ENCODE peak calls at places on chromosome 18, in eight cellular contexts. R is spleen, X is SJSA1, K is heart left ventricle, A is psoas muscle, O is GM23248, N is ovary, C is GM12878. U is an unnamed sample.

GRCh38 chr18:35397976-35398375 is 20.8 kb upstream of the ZNF396 start:
- DNase-seq in K (no peak), C (no peak), R (no peak), X (no peak), O (no peak), N (no peak), A (no peak), U (no peak)

GRCh38 chr18:64720781-64721464 is 572.0 kb upstream of the LINC00305 start:
- DNase-seq in X (no peak), R (no peak), K (no peak), A (no peak), C (no peak), N (no peak), O (no peak), U (no peak)

GRCh38 chr18:27707201-27707600 is 469.7 kb downstream of the CDH2 start:
- DNase-seq in C (no peak), K (no peak), R (no peak), O (peak), N (no peak), A (no peak), X (no peak), U (no peak)

GRCh38 chr18:31976242-31976641 is 33.3 kb upstream of the TRAPPC8 start:
- DNase-seq in X (no peak), O (no peak), K (no peak), A (no peak), C (no peak), R (no peak), N (no peak), U (no peak)

GRCh38 chr18:63302647-63303405 is 16.7 kb downstream of the BCL2 start:
- DNase-seq in C (no peak), X (no peak), A (no peak), K (no peak), N (no peak), O (no peak), R (no peak), U (no peak)

GRCh38 chr18:75350440-75350839 is 77.1 kb downstream of the SMIM21 start:
- DNase-seq in O (no peak), K (no peak), C (no peak), R (no peak), N (no peak), A (no peak), X (peak), U (no peak)

GRCh38 chr18:58101291-58101706 is 57.3 kb downstream of the NEDD4L start:
- DNase-seq in K (no peak), R (no peak), X (no peak), N (no peak), O (no peak), C (no peak), A (no peak), U (peak)

GRCh38 chr18:35672897-35673296 is 91.4 kb downstream of the GALNT1 start:
- DNase-seq in X (no peak), N (no peak), R (no peak), C (no peak), A (no peak), K (no peak), O (peak), U (no peak)

GRCh38 chr18:13527730-13528129 is 198.6 kb downstream of the FAM210A start:
- DNase-seq in X (no peak), N (no peak), R (no peak), A (no peak), K (no peak), O (no peak), C (no peak), U (no peak)

GRCh38 chr18:61910101-61910500 is 17.3 kb upstream of the RNF152 start:
- DNase-seq in O (no peak), K (no peak), X (no peak), C (no peak), A (no peak), N (no peak), R (no peak), U (no peak)

GRCh38 chr18:79507546-79508480 is 112.1 kb downstream of the NFATC1 start:
- DNase-seq in X (peak), K (peak), O (peak), A (peak), R (peak), N (peak), C (no peak), U (peak)

GRCh38 chr18:41073372-41073954 is 881.6 kb upstream of the PIK3C3 start:
- DNase-seq in K (no peak), N (no peak), C (no peak), A (no peak), X (peak), O (peak), R (no peak), U (no peak)

GRCh38 chr18:63808125-63808524 is 32.9 kb downstream of the SERPINB7 start:
- DNase-seq in O (no peak), X (no peak), N (no peak), K (no peak), C (no peak), A (no peak), R (no peak), U (no peak)

GRCh38 chr18:63267990-63268721 is 51.4 kb downstream of the BCL2 start:
- DNase-seq in K (no peak), N (no peak), X (no peak), C (no peak), R (no peak), O (peak), A (no peak), U (no peak)

GRCh38 chr18:47287911-47288635 is 36.6 kb upstream of the SKOR2 start:
- DNase-seq in O (no peak), C (no peak), A (no peak), X (no peak), R (no peak), N (no peak), K (no peak), U (no peak)

GRCh38 chr18:37637451-37637850 is 71.9 kb upstream of the CELF4 start:
- DNase-seq in N (no peak), A (no peak), O (no peak), K (no peak), X (no peak), C (no peak), R (no peak), U (no peak)

GRCh38 chr18:45521777-45522176 is 93.5 kb upstream of the SLC14A2 start:
- DNase-seq in A (no peak), X (no peak), C (no peak), N (no peak), O (peak), R (no peak), K (no peak), U (no peak)

GRCh38 chr18:46621871-46622270 is 35.1 kb downstream of the LOXHD1 start:
- DNase-seq in C (no peak), A (no peak), K (no peak), X (no peak), O (no peak), N (no peak), R (no peak), U (no peak)

GRCh38 chr18:58694221-58694620 is 23.0 kb downstream of the MALT1 start:
- DNase-seq in N (no peak), K (no peak), O (no peak), C (no peak), R (no peak), X (no peak), A (no peak), U (no peak)

GRCh38 chr18:3525870-3526420 is 76.0 kb downstream of the TGIF1 start:
- DNase-seq in R (peak), K (no peak), X (no peak), N (no peak), O (no peak), A (no peak), C (peak), U (peak)

GRCh38 chr18:364221-364620 is 96.4 kb upstream of the THOC1 start:
- DNase-seq in A (no peak), K (no peak), N (no peak), X (peak), R (no peak), C (no peak), O (peak), U (no peak)

GRCh38 chr18:12271376-12272235 is 17.4 kb downstream of the CIDEA start:
- DNase-seq in K (peak), O (peak), X (peak), A (peak), N (peak), C (peak), R (no peak), U (peak)

GRCh38 chr18:48073231-48073930 is 142.9 kb upstream of the SMAD2 start:
- DNase-seq in C (no peak), K (no peak), A (no peak), X (no peak), N (no peak), O (peak), R (peak), U (no peak)

GRCh38 chr18:79524181-79525078 is 128.7 kb downstream of the NFATC1 start:
- DNase-seq in K (peak), C (no peak), N (peak), R (peak), O (no peak), A (no peak), X (no peak), U (no peak)

GRCh38 chr18:78293940-78294401 is 685.6 kb upstream of the SALL3 start:
- DNase-seq in O (no peak), N (no peak), K (peak), X (no peak), C (no peak), A (no peak), R (no peak), U (no peak)

GRCh38 chr18:52341617-52342381 is 1.8 kb downstream of the DCC start:
- DNase-seq in R (no peak), C (no peak), O (peak), N (no peak), A (peak), X (no peak), K (no peak), U (no peak)

GRCh38 chr18:56461151-56461550 is 177.2 kb downstream of the TXNL1 start:
- DNase-seq in O (no peak), K (no peak), X (no peak), A (no peak), R (no peak), C (no peak), N (no peak), U (no peak)

GRCh38 chr18:56460590-56460989 is 177.8 kb downstream of the TXNL1 start:
- DNase-seq in X (no peak), A (no peak), K (no peak), N (no peak), C (no peak), R (no peak), O (no peak), U (no peak)

GRCh38 chr18:56453576-56453975 is 184.8 kb downstream of the TXNL1 start:
- DNase-seq in A (no peak), R (no peak), O (no peak), N (no peak), K (no peak), C (no peak), X (no peak), U (no peak)

GRCh38 chr18:56459451-56459777 is 179.0 kb downstream of the TXNL1 start:
- DNase-seq in R (no peak), A (no peak), N (no peak), X (no peak), O (no peak), K (no peak), C (no peak), U (no peak)
- H3K27ac ChIP-seq in R (peak), A (peak), N (no peak), X (no peak), O (no peak), K (peak), C (no peak), U (no peak)

GRCh38 chr18:8754995-8755955 is 49.9 kb downstream of the MTCL1 start:
- DNase-seq in K (no peak), R (no peak), O (peak), N (no peak), X (peak), A (no peak), C (peak), U (no peak)
- H3K27ac ChIP-seq in K (no peak), R (no peak), O (peak), N (no peak), X (peak), A (no peak), C (no peak), U (no peak)

GRCh38 chr18:6449213-6449612 is 34.5 kb upstream of the L3MBTL4 start:
- DNase-seq in N (no peak), X (no peak), A (no peak), K (no peak), C (peak), R (no peak), O (no peak), U (no peak)

GRCh38 chr18:6452194-6452593 is 37.5 kb upstream of the L3MBTL4 start:
- DNase-seq in C (no peak), A (no peak), O (no peak), K (no peak), X (no peak), R (no peak), N (no peak), U (no peak)
- H3K27ac ChIP-seq in C (no peak), A (no peak), O (no peak), K (no peak), X (no peak), R (no peak), N (no peak), U (no peak)

GRCh38 chr18:50287028-50287440 is 458 bp downstream of the CXXC1 start:
- DNase-seq in X (no peak), O (no peak), N (peak), K (peak), C (no peak), A (peak), R (peak), U (no peak)
- H3K27ac ChIP-seq in X (peak), O (peak), N (peak), K (peak), C (peak), A (peak), R (peak), U (peak)

GRCh38 chr18:23237524-23238151 is 102.4 kb downstream of the CABLES1 start:
- DNase-seq in A (peak), C (peak), N (peak), R (peak), K (peak), O (peak), X (peak), U (peak)

GRCh38 chr18:23238651-23239349 is 103.5 kb downstream of the CABLES1 start:
- DNase-seq in N (no peak), A (no peak), O (peak), C (no peak), K (no peak), R (no peak), X (no peak), U (no peak)

GRCh38 chr18:23239350-23239692 is 104.0 kb downstream of the CABLES1 start:
- DNase-seq in A (no peak), C (no peak), K (no peak), N (no peak), X (no peak), R (no peak), O (no peak), U (no peak)

GRCh38 chr18:23236876-23237468 is 101.7 kb downstream of the CABLES1 start:
- DNase-seq in O (no peak), X (no peak), K (no peak), N (no peak), R (peak), A (no peak), C (no peak), U (no peak)

DNA sequence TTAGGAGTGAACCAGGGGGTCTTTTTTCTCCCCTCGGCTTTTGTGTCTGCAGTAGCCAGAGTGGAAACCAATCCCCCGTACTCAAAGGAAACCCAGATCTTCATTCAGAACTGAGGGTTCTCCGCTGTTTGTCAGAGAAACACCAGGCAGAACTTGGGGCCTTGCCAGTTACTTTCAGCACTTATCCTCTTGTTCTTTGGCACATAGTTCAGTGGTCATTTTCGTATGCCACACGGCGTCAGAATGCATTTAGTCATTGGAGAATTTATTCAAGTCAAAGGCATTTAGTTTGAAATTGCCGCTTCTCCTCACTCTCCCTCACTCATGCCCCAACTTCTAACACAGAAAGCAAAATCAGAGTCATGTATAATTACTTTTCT is 102.9 kb downstream of the CABLES1 start:
- DNase-seq in N (peak), X (peak), A (no peak), R (no peak), K (peak), O (peak), C (no peak), U (no peak)
- H3K27ac ChIP-seq in N (peak), X (peak), A (peak), R (peak), K (peak), O (peak), C (peak), U (peak)

DNA sequence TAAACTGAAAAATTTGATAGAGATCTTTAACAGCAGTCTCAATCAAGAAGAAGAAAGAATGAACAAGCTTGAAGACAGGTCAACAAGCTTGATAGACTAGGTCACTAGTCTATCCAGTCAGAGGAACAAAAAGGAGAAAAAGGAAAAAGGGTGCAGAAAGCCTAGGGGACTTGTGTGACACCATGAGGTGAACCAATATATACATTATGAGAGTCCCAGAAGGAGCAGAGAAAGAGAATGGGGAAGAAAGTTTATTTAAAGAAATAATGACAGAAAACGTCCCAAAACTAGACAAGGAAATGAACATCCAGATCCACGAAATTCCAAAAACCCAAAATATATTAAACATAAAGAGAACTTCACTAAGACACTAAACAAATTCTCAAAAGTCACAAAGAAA is 84.5 kb downstream of the VAPA start:
- DNase-seq in A (no peak), C (no peak), N (no peak), R (no peak), X (no peak), K (no peak), O (no peak), U (no peak)
- H3K27ac ChIP-seq in A (no peak), C (no peak), N (no peak), R (no peak), X (no peak), K (no peak), O (no peak), U (no peak)

DNA sequence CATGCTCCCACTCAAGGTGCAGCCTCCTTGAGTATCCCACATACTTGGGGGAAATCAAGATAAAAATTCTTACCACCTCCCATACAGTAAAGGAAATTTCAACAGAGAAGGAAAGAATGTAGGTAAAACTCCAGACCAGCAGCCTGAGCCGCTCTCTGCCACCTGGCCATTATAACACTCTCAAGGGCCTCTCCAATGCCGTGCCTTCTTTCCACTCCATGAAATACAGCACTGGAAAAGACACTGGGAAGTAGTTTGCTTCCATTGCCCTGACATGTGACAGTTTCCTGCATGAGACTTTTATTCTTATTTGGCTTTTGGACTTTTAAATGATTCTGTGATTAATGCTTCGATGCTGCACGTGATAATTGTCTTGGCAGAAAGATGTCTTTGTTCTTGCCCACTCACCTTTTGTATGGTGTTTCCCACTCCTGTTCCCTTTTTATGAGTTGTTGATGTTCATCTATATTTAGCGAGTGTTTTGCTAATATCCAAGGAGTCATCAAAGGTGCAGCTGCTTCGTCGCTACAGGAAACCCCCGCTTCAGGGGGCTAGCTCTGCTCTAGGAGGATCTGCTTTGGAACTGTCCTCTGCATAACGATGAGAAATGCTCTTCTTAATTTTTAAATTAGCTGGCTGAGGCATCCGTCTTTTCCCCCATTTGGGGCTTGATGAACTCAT is 179.5 kb downstream of the TXNL1 start:
- DNase-seq in R (no peak), O (no peak), N (no peak), K (no peak), X (no peak), A (no peak), C (no peak), U (no peak)
- H3K27ac ChIP-seq in R (peak), O (no peak), N (no peak), K (peak), X (no peak), A (peak), C (no peak), U (no peak)

GRCh38 chr18:6488956-6489355 is 74.2 kb upstream of the L3MBTL4 start:
- DNase-seq in O (peak), K (no peak), X (peak), N (no peak), A (no peak), R (no peak), C (no peak), U (no peak)

GRCh38 chr18:6486313-6486712 is 71.6 kb upstream of the L3MBTL4 start:
- DNase-seq in X (no peak), N (no peak), A (no peak), R (no peak), K (no peak), O (no peak), C (no peak), U (no peak)

GRCh38 chr18:6487027-6487426 is 72.3 kb upstream of the L3MBTL4 start:
- DNase-seq in K (no peak), X (no peak), R (no peak), O (no peak), N (no peak), A (no peak), C (no peak), U (no peak)

GRCh38 chr18:6489977-6490376 is 75.3 kb upstream of the L3MBTL4 start:
- DNase-seq in A (no peak), X (no peak), R (no peak), N (no peak), C (no peak), O (no peak), K (no peak), U (no peak)

GRCh38 chr18:6487968-6488367 is 73.3 kb upstream of the L3MBTL4 start:
- DNase-seq in X (no peak), R (no peak), N (no peak), O (no peak), A (no peak), C (no peak), K (no peak), U (no peak)
- H3K27ac ChIP-seq in X (no peak), R (no peak), N (no peak), O (no peak), A (no peak), C (no peak), K (no peak), U (no peak)

GRCh38 chr18:24924066-24924716 is 427.8 kb downstream of the ZNF521 start:
- DNase-seq in K (no peak), X (no peak), O (no peak), R (no peak), C (no peak), A (no peak), N (no peak), U (no peak)
- H3K27ac ChIP-seq in K (no peak), X (no peak), O (no peak), R (no peak), C (no peak), A (no peak), N (no peak), U (no peak)

GRCh38 chr18:69999671-70000070 is 52.0 kb upstream of the CD226 start:
- DNase-seq in X (no peak), R (no peak), A (no peak), C (no peak), K (no peak), N (no peak), O (no peak), U (no peak)

GRCh38 chr18:69995774-69996173 is 48.1 kb upstream of the CD226 start:
- DNase-seq in N (no peak), A (no peak), X (no peak), R (no peak), O (no peak), C (no peak), K (no peak), U (no peak)

GRCh38 chr18:69996417-69996816 is 48.7 kb upstream of the CD226 start:
- DNase-seq in N (no peak), A (no peak), R (no peak), C (no peak), O (no peak), X (no peak), K (no peak), U (no peak)

GRCh38 chr18:69996951-69997798 is 49.5 kb upstream of the CD226 start:
- DNase-seq in C (no peak), A (no peak), X (no peak), K (no peak), R (no peak), O (no peak), N (no peak), U (no peak)

DNA sequence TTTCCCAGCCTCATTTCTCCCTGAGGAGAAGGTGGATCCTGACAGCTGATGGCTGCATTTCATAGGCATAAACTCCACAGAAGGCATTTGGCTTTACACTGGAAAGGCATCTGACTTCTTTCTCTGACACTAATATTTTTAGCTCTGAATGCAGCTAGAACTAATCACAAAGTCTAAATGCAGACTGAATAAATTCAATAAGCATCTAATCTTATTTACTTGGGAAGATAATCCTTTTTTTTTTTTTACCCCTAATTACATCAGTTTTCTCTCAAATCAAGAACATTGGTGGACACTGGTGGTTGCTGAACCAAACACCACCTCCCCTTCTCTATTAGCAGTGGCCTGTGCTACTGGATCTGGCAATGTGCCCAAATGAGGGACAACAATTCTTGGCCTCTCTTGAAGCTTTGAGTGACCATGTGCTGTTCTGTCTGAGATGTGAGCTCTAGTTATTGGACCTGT is 50.9 kb upstream of the CD226 start:
- DNase-seq in K (peak), X (no peak), A (no peak), R (no peak), O (no peak), N (no peak), C (no peak), U (no peak)
- H3K27ac ChIP-seq in K (peak), X (no peak), A (no peak), R (no peak), O (no peak), N (no peak), C (no peak), U (no peak)